ENCODE peak calls at places on chromosomes 3 and 15, in five cellular contexts. One of them, this sample, is unnamed.

GRCh38 chr15:51243774-51244173 is 94.6 kb downstream of the CYP19A1 start:
- DNase-seq in GM12878: no peak
- DNase-seq in K562: no peak
- DNase-seq in H1: no peak
- DNase-seq in HepG2: peak
- DNase-seq in this sample: no peak

GRCh38 chr3:143331336-143331735 is 211.8 kb downstream of the CHST2 start:
- DNase-seq in H1: no peak
- DNase-seq in GM12878: no peak
- DNase-seq in HepG2: no peak
- DNase-seq in K562: no peak
- DNase-seq in this sample: no peak

GRCh38 chr15:94294556-94294955 is 63.2 kb downstream of the MCTP2 start:
- DNase-seq in H1: no peak
- DNase-seq in HepG2: no peak
- DNase-seq in K562: no peak
- DNase-seq in GM12878: no peak
- DNase-seq in this sample: no peak

GRCh38 chr15:90885432-90886290 is 1.4 kb downstream of the FES start:
- DNase-seq in H1: peak
- DNase-seq in GM12878: no peak
- DNase-seq in HepG2: no peak
- DNase-seq in K562: peak
- DNase-seq in this sample: no peak

GRCh38 chr3:30934208-30934550 is 39.7 kb upstream of the GADL1 start:
- DNase-seq in K562: no peak
- DNase-seq in GM12878: no peak
- DNase-seq in H1: no peak
- DNase-seq in HepG2: peak
- DNase-seq in this sample: peak

GRCh38 chr3:190014940-190015339 is 105.8 kb downstream of the P3H2 start:
- DNase-seq in K562: no peak
- DNase-seq in HepG2: no peak
- DNase-seq in H1: no peak
- DNase-seq in GM12878: no peak
- DNase-seq in this sample: no peak

GRCh38 chr3:141449424-141449823 is 37.4 kb upstream of the RASA2 start:
- DNase-seq in K562: no peak
- DNase-seq in H1: no peak
- DNase-seq in HepG2: no peak
- DNase-seq in GM12878: no peak
- DNase-seq in this sample: no peak

GRCh38 chr3:164486150-164486549 is 592.1 kb downstream of the SI start:
- DNase-seq in HepG2: no peak
- DNase-seq in H1: no peak
- DNase-seq in K562: no peak
- DNase-seq in GM12878: no peak
- DNase-seq in this sample: no peak

GRCh38 chr3:72042397-72043211 is 257.7 kb upstream of the PROK2 start:
- DNase-seq in K562: no peak
- DNase-seq in GM12878: no peak
- DNase-seq in H1: no peak
- DNase-seq in HepG2: no peak
- DNase-seq in this sample: no peak

GRCh38 chr3:9473496-9473895 is 76.1 kb downstream of the SETD5 start:
- DNase-seq in K562: no peak
- DNase-seq in H1: no peak
- DNase-seq in GM12878: no peak
- DNase-seq in HepG2: no peak
- DNase-seq in this sample: no peak

GRCh38 chr3:9467451-9467850 is 70.0 kb downstream of the SETD5 start:
- DNase-seq in H1: no peak
- DNase-seq in HepG2: no peak
- DNase-seq in GM12878: no peak
- DNase-seq in K562: no peak
- DNase-seq in this sample: no peak

GRCh38 chr3:9469953-9470352 is 72.5 kb downstream of the SETD5 start:
- DNase-seq in H1: no peak
- DNase-seq in GM12878: no peak
- DNase-seq in K562: no peak
- DNase-seq in HepG2: no peak
- DNase-seq in this sample: no peak

GRCh38 chr3:9468460-9468859 is 71.0 kb downstream of the SETD5 start:
- DNase-seq in K562: peak
- DNase-seq in H1: no peak
- DNase-seq in GM12878: no peak
- DNase-seq in HepG2: no peak
- DNase-seq in this sample: no peak
- TF ChIP-seq KDM1A in K562: peak
- TF ChIP-seq KDM1A in H1: no peak
- TF ChIP-seq KDM1A in GM12878: no peak
- TF ChIP-seq KDM1A in HepG2: no peak
- TF ChIP-seq KDM1A in this sample: no peak

DNA sequence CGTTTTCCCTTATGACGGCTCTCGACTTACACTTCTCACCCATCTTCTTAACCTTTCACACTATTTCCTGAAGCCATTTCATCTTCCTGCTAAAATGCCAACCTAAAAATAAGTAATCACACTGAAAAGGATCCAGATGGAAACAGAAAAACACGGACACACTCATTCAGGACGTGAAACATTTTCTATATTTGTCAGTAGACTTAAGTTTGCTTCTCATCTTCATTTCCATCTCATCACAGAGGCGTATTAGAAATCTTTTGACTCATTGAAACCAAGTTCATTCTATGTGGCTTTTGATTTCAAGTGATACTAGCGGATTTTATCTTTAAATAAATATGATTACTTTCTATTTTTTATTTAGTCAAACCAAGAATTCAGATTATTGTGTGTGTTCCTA is 27.4 kb upstream of the DLG1 start:
- DNase-seq in GM12878: no peak
- DNase-seq in K562: no peak
- DNase-seq in H1: no peak
- DNase-seq in HepG2: no peak
- DNase-seq in this sample: no peak
- TF ChIP-seq RFX5 in GM12878: no peak
- TF ChIP-seq RFX5 in K562: no peak
- TF ChIP-seq RFX5 in H1: no peak
- TF ChIP-seq RFX5 in HepG2: no peak
- TF ChIP-seq RFX5 in this sample: no peak

GRCh38 chr15:40248006-40248783 is 9.3 kb downstream of the PAK6 start:
- DNase-seq in HepG2: no peak
- DNase-seq in K562: no peak
- DNase-seq in GM12878: no peak
- DNase-seq in H1: no peak
- DNase-seq in this sample: no peak
- TF ChIP-seq KDM1A in HepG2: no peak
- TF ChIP-seq KDM1A in K562: no peak
- TF ChIP-seq KDM1A in GM12878: no peak
- TF ChIP-seq KDM1A in H1: no peak
- TF ChIP-seq KDM1A in this sample: no peak

GRCh38 chr3:45546636-45547201 is 47.8 kb upstream of the LIMD1 start:
- DNase-seq in H1: peak
- DNase-seq in GM12878: no peak
- DNase-seq in HepG2: peak
- DNase-seq in K562: peak
- DNase-seq in this sample: peak

GRCh38 chr3:45547202-45547701 is 47.3 kb upstream of the LIMD1 start:
- DNase-seq in H1: no peak
- DNase-seq in GM12878: no peak
- DNase-seq in K562: no peak
- DNase-seq in HepG2: peak
- DNase-seq in this sample: peak

GRCh38 chr3:45548724-45549123 is 45.8 kb upstream of the LIMD1 start:
- DNase-seq in H1: no peak
- DNase-seq in HepG2: no peak
- DNase-seq in GM12878: no peak
- DNase-seq in K562: no peak
- DNase-seq in this sample: no peak

GRCh38 chr3:45546223-45546622 is 48.3 kb upstream of the LIMD1 start:
- DNase-seq in K562: no peak
- DNase-seq in GM12878: no peak
- DNase-seq in H1: no peak
- DNase-seq in HepG2: no peak
- DNase-seq in this sample: no peak

DNA sequence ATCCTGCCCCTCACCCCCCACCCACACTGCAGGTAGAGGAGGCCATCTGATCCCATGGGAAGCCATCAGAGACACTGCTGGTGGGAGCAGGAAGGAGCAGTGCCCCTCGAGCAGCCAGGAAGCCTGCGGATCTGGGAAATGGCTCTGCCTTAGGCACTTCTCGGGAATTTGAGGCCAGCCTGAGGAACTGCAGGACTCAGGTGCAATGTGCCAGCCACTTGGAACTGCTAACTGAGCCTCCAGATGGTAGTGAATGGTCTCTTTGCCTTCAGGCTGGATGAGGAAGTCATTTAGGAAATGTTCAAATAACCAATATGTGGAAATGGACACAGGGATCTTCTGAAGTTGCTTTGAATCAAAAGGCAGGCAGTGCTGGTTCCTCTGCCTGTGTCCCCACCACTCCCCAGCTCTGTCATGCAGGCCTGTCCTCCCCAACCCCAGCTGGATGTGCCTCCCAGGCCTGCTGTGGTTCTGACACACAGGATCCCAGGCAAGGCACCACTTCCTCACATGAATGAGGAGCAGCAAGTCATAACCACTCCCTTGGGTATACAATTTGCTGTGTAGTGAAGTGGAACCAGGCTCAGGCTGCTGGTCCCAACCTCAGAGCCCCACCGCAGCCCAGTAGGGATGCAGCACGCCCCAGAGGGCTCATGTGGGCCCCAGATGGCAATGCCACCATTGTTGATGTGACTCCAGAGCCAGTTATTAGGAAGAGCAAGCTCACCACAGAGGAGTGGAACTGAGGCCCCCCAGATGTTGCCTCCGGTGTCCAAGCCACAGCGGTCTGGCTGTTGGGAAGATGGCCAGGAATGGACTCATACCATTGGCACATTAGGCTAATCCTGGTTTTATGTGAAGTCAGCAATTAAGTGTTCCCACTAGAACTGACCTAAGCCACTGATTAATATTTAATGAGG is 46.5 kb upstream of the LIMD1 start:
- DNase-seq in GM12878: no peak
- DNase-seq in HepG2: no peak
- DNase-seq in K562: no peak
- DNase-seq in H1: no peak
- DNase-seq in this sample: no peak
- TF ChIP-seq RFX5 in GM12878: no peak
- TF ChIP-seq RFX5 in HepG2: no peak
- TF ChIP-seq RFX5 in K562: no peak
- TF ChIP-seq RFX5 in H1: no peak
- TF ChIP-seq RFX5 in this sample: no peak

DNA sequence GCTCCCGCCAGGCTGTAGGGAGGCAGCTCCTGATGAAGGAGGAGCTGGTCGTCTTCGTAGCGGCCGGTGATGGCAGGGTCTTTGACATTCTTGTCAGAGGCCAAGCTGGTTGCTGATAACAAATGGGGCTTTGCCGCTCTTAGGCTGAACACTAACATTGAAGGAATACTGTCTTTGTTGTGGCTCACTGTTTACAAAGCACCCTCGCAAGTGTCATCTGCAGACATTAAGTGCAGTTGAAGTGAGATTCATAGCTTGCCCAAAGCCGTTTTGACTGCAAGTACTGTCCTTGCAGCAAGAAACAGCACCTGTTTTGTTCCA is 509 bp downstream of the SENP2 start:
- DNase-seq in HepG2: peak
- DNase-seq in GM12878: no peak
- DNase-seq in K562: no peak
- DNase-seq in H1: no peak
- DNase-seq in this sample: no peak
- TF ChIP-seq KDM1A in HepG2: no peak
- TF ChIP-seq KDM1A in GM12878: no peak
- TF ChIP-seq KDM1A in K562: no peak
- TF ChIP-seq KDM1A in H1: no peak
- TF ChIP-seq KDM1A in this sample: no peak

GRCh38 chr15:73602444-73602843 is 30.7 kb downstream of the NPTN start:
- DNase-seq in K562: no peak
- DNase-seq in GM12878: no peak
- DNase-seq in H1: no peak
- DNase-seq in HepG2: no peak
- DNase-seq in this sample: no peak
- TF ChIP-seq RFX5 in K562: no peak
- TF ChIP-seq RFX5 in GM12878: no peak
- TF ChIP-seq RFX5 in H1: no peak
- TF ChIP-seq RFX5 in HepG2: no peak
- TF ChIP-seq RFX5 in this sample: no peak

GRCh38 chr15:62706361-62706760 is 336.2 kb upstream of the TPM1 start:
- DNase-seq in HepG2: no peak
- DNase-seq in K562: no peak
- DNase-seq in GM12878: no peak
- DNase-seq in H1: no peak
- DNase-seq in this sample: no peak
- TF ChIP-seq KDM1A in HepG2: no peak
- TF ChIP-seq KDM1A in K562: no peak
- TF ChIP-seq KDM1A in GM12878: no peak
- TF ChIP-seq KDM1A in H1: no peak
- TF ChIP-seq KDM1A in this sample: no peak

GRCh38 chr3:4778740-4779139 is 200.5 kb upstream of the BHLHE40 start:
- DNase-seq in HepG2: no peak
- DNase-seq in GM12878: no peak
- DNase-seq in H1: no peak
- DNase-seq in K562: no peak
- DNase-seq in this sample: no peak

GRCh38 chr3:4774531-4774930 is 204.7 kb upstream of the BHLHE40 start:
- DNase-seq in H1: no peak
- DNase-seq in K562: no peak
- DNase-seq in GM12878: no peak
- DNase-seq in HepG2: no peak
- DNase-seq in this sample: no peak

GRCh38 chr3:4778119-4778518 is 201.1 kb upstream of the BHLHE40 start:
- DNase-seq in H1: no peak
- DNase-seq in GM12878: no peak
- DNase-seq in HepG2: no peak
- DNase-seq in K562: no peak
- DNase-seq in this sample: no peak

GRCh38 chr3:4776980-4777581 is 202.2 kb upstream of the BHLHE40 start:
- DNase-seq in HepG2: no peak
- DNase-seq in H1: no peak
- DNase-seq in K562: no peak
- DNase-seq in GM12878: peak
- DNase-seq in this sample: peak

GRCh38 chr3:4776399-4776979 is 202.7 kb upstream of the BHLHE40 start:
- DNase-seq in GM12878: peak
- DNase-seq in K562: no peak
- DNase-seq in HepG2: no peak
- DNase-seq in H1: no peak
- DNase-seq in this sample: no peak
- TF ChIP-seq RFX5 in GM12878: no peak
- TF ChIP-seq RFX5 in K562: no peak
- TF ChIP-seq RFX5 in HepG2: no peak
- TF ChIP-seq RFX5 in H1: no peak
- TF ChIP-seq RFX5 in this sample: no peak

GRCh38 chr3:197068077-197068476 is 38.5 kb upstream of the MELTF start:
- DNase-seq in GM12878: no peak
- DNase-seq in HepG2: no peak
- DNase-seq in K562: no peak
- DNase-seq in H1: no peak
- DNase-seq in this sample: no peak
- TF ChIP-seq KDM1A in GM12878: no peak
- TF ChIP-seq KDM1A in HepG2: no peak
- TF ChIP-seq KDM1A in K562: no peak
- TF ChIP-seq KDM1A in H1: no peak
- TF ChIP-seq KDM1A in this sample: no peak

GRCh38 chr15:62066663-62067447 is at the start of gene C2CD4A:
- DNase-seq in H1: peak
- DNase-seq in GM12878: no peak
- DNase-seq in HepG2: peak
- DNase-seq in K562: no peak
- DNase-seq in this sample: peak
- TF ChIP-seq RFX5 in H1: no peak
- TF ChIP-seq RFX5 in GM12878: no peak
- TF ChIP-seq RFX5 in HepG2: no peak
- TF ChIP-seq RFX5 in K562: no peak
- TF ChIP-seq RFX5 in this sample: no peak